ENCODE peak calls at places on chromosomes 3 and 15, in six cellular contexts. N, X, Z, A, J and W are unnamed samples.

GRCh38 chr15:55774113-55774970 is 31.4 kb upstream of the PRTG start:
- DNase-seq in N (peak), X (no peak), Z (peak), A (peak), J (no peak), W (peak)

GRCh38 chr3:31403197-31403596 is 129.5 kb upstream of the STT3B start:
- DNase-seq in N (no peak), X (no peak), Z (no peak), A (no peak), J (no peak), W (no peak)

GRCh38 chr3:155572085-155572484 is 172.8 kb downstream of the PLCH1 start:
- DNase-seq in N (no peak), X (no peak), Z (peak), A (no peak), J (no peak), W (no peak)

GRCh38 chr15:48993411-48993810 is 29.7 kb upstream of the SHC4 start:
- DNase-seq in N (no peak), X (no peak), Z (peak), A (no peak), J (no peak), W (no peak)

GRCh38 chr3:32359766-32360513 is 31.7 kb upstream of the CMTM7 start:
- DNase-seq in N (peak), X (no peak), Z (no peak), A (peak), J (no peak), W (no peak)

GRCh38 chr15:70715840-70716510 is 47.4 kb downstream of the UACA start:
- DNase-seq in N (peak), X (no peak), Z (peak), A (peak), J (no peak), W (no peak)

GRCh38 chr3:134079761-134080160 is 50.0 kb upstream of the SLCO2A1 start:
- DNase-seq in N (no peak), X (no peak), Z (no peak), A (no peak), J (no peak), W (no peak)

GRCh38 chr3:105827959-105828358 is 40.9 kb downstream of the CBLB start:
- DNase-seq in N (peak), X (peak), Z (peak), A (peak), J (no peak), W (no peak)

GRCh38 chr3:153089620-153090019 is 72.4 kb upstream of the RAP2B start:
- DNase-seq in N (no peak), X (no peak), Z (no peak), A (no peak), J (no peak), W (no peak)

GRCh38 chr15:33104276-33104675 is 90.2 kb downstream of the FMN1 start:
- DNase-seq in N (no peak), X (no peak), Z (peak), A (no peak), J (no peak), W (no peak)

GRCh38 chr3:194395767-194396527 is 3.1 kb downstream of the GP5 start:
- DNase-seq in N (no peak), X (no peak), Z (no peak), A (no peak), J (no peak), W (peak)

GRCh38 chr3:99482191-99482590 is 156.2 kb upstream of the COL8A1 start:
- DNase-seq in N (no peak), X (no peak), Z (no peak), A (no peak), J (no peak), W (no peak)

GRCh38 chr15:66995257-66995656 is 70.1 kb upstream of the SMAD3 start:
- DNase-seq in N (no peak), X (no peak), Z (peak), A (no peak), J (no peak), W (no peak)

GRCh38 chr3:141368925-141369794 is 856 bp downstream of the ZBTB38 start:
- DNase-seq in N (peak), X (no peak), Z (peak), A (no peak), J (no peak), W (no peak)

GRCh38 chr3:141368062-141368924 is at the start of gene ZBTB38:
- DNase-seq in N (peak), X (peak), Z (peak), A (peak), J (peak), W (peak)

GRCh38 chr3:141367038-141367730 is 1.1 kb upstream of the ZBTB38 start:
- DNase-seq in N (peak), X (no peak), Z (peak), A (no peak), J (no peak), W (no peak)

GRCh38 chr3:141365206-141365605 is 3.1 kb upstream of the ZBTB38 start:
- DNase-seq in N (no peak), X (no peak), Z (no peak), A (no peak), J (no peak), W (no peak)

DNA sequence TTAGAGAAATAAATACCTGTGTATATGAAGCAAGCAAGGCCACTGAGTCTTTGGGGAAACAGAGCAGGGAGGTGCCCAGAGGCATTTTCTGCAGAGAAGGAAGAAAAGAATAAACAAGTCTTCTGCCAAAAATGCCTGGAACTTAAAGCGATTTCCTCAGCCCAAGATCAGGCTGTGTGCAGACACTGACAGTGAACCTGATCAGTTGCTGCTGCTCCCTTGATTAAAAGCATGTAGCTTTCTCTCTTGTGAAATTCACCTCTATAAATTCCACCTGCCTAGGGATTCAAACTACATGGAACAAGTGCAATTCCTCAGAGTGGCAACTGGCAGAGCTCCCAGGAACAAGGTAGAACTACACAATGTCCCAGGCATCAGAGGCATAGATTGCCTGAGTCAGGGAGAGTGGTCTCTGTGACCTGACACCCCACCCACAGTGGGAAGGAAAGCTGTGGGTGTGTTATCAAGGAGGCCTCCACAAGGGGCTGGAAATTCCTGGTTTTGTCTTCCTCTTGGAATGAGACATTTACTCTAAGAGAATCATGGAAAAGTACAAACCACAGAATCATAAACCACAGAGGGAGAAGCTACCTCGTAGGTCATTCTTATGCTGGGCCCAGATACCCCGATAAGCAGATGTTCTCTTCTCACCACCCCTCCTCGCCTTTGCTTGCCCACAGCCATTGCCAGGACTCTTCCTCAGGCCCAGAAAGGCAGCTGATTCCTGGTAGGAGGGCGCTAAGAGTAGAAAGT is 1.8 kb upstream of the ZBTB38 start:
- DNase-seq in N (peak), X (peak), Z (peak), A (no peak), J (no peak), W (no peak)
- TF ChIP-seq CTCF in N (no peak), X (no peak), Z (peak), A (no peak), J (no peak), W (no peak)

GRCh38 chr3:123180791-123181190 is 21.0 kb upstream of the SEC22A start:
- DNase-seq in N (no peak), X (no peak), Z (no peak), A (no peak), J (no peak), W (no peak)
- TF ChIP-seq CTCF in N (no peak), X (no peak), Z (no peak), A (no peak), J (no peak), W (no peak)

DNA sequence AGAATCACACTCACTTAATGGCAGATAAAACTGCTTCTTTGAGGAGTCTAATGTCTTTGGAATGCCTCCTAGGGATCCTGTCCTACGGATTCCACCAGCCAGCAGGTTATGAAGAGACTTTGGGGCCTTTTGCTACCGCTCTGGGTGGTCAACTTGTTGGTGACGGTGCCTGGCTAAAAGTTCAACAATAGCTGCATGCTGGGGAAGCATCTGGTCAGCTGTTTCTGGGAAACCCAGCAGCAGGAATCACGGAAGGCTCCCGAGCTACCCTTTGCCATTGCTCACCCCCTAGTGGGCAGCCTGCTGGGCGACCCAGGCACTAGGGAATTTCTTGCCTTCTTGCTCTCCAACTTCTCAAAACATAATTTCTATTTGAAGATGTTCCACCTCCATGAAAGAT is 263.3 kb downstream of the NEK10 start:
- DNase-seq in N (peak), X (no peak), Z (no peak), A (peak), J (no peak), W (peak)
- TF ChIP-seq CTCF in N (peak), X (no peak), Z (no peak), A (peak), J (no peak), W (peak)

GRCh38 chr3:24493951-24494615 is 567 bp downstream of the THRB start:
- DNase-seq in N (peak), X (peak), Z (peak), A (peak), J (no peak), W (peak)
- TF ChIP-seq CTCF in N (no peak), X (peak), Z (no peak), A (peak), J (no peak), W (no peak)

GRCh38 chr3:126213376-126214044 is 33.1 kb upstream of the ALDH1L1 start:
- DNase-seq in N (no peak), X (no peak), Z (no peak), A (no peak), J (no peak), W (no peak)
- TF ChIP-seq CTCF in N (no peak), X (no peak), Z (no peak), A (no peak), J (no peak), W (no peak)

GRCh38 chr3:36763111-36763849 is 1.1 kb downstream of the DCLK3 start:
- DNase-seq in N (no peak), X (no peak), Z (no peak), A (no peak), J (no peak), W (no peak)

GRCh38 chr3:36764704-36765038 is 318 bp upstream of the DCLK3 start:
- DNase-seq in N (no peak), X (no peak), Z (no peak), A (no peak), J (no peak), W (no peak)

GRCh38 chr3:36769926-36770325 is 5.6 kb upstream of the DCLK3 start:
- DNase-seq in N (no peak), X (no peak), Z (no peak), A (no peak), J (no peak), W (no peak)

GRCh38 chr3:36765104-36765503 is 751 bp upstream of the DCLK3 start:
- DNase-seq in N (no peak), X (no peak), Z (no peak), A (no peak), J (no peak), W (no peak)

GRCh38 chr3:36763850-36764703 is at the start of gene DCLK3:
- DNase-seq in N (no peak), X (peak), Z (no peak), A (no peak), J (no peak), W (peak)
- TF ChIP-seq CTCF in N (no peak), X (no peak), Z (no peak), A (no peak), J (no peak), W (no peak)

GRCh38 chr3:70065666-70066253 is 66.2 kb downstream of the SAMMSON start:
- DNase-seq in N (peak), X (no peak), Z (no peak), A (no peak), J (no peak), W (peak)
- TF ChIP-seq CTCF in N (no peak), X (no peak), Z (no peak), A (no peak), J (no peak), W (peak)